ENCODE peak calls at places on chromosomes 13 and 19, in five cellular contexts. S is A673; R is CD4-positive, CD25-positive, alpha-beta regulatory T cell; Z is lung; B is upper lobe of left lung. T is an unnamed sample.

GRCh38 chr13:78606471-78607408 is 3.4 kb upstream of the POU4F1 start:
- DNase-seq in S (no peak), R (no peak), Z (no peak), B (no peak), T (no peak)

GRCh38 chr13:43786766-43787517 is at the start of gene ENOX1:
- DNase-seq in S (peak), R (no peak), Z (no peak), B (peak), T (peak)

GRCh38 chr13:111315347-111315995 is 5.0 kb upstream of the TEX29 start:
- DNase-seq in S (no peak), R (no peak), Z (no peak), B (no peak), T (no peak)

GRCh38 chr13:25200783-25201182 is 28.7 kb upstream of the AMER2 start:
- DNase-seq in S (no peak), R (no peak), Z (no peak), B (no peak), T (no peak)

GRCh38 chr13:74675185-74675584 is 541.0 kb upstream of the KLF12 start:
- DNase-seq in S (peak), R (no peak), Z (no peak), B (no peak), T (no peak)

GRCh38 chr19:42469311-42470239 is 26.8 kb upstream of the CXCL17 start:
- DNase-seq in S (peak), R (no peak), Z (no peak), B (no peak), T (no peak)

GRCh38 chr19:4971424-4971793 is 2.5 kb downstream of the KDM4B start:
- DNase-seq in S (peak), R (no peak), Z (no peak), B (no peak), T (peak)

GRCh38 chr13:49371943-49372636 is 71.8 kb downstream of the CAB39L start:
- DNase-seq in S (no peak), R (no peak), Z (no peak), B (no peak), T (no peak)

GRCh38 chr13:40187324-40187795 is 479.1 kb downstream of the FOXO1 start:
- DNase-seq in S (no peak), R (peak), Z (no peak), B (no peak), T (no peak)

GRCh38 chr13:74217816-74218215 is 83.6 kb upstream of the KLF12 start:
- DNase-seq in S (no peak), R (no peak), Z (no peak), B (no peak), T (no peak)

GRCh38 chr13:40315416-40316064 is 350.9 kb downstream of the FOXO1 start:
- DNase-seq in S (no peak), R (peak), Z (no peak), B (no peak), T (no peak)

GRCh38 chr19:5369962-5370367 is 29.4 kb upstream of the PTPRS start:
- DNase-seq in S (peak), R (no peak), Z (peak), B (no peak), T (peak)

GRCh38 chr13:48749144-48749543 is 95.4 kb downstream of the CYSLTR2 start:
- DNase-seq in S (no peak), R (no peak), Z (no peak), B (no peak), T (no peak)

GRCh38 chr19:55384576-55385235 is 614 bp upstream of the TMEM238 start:
- DNase-seq in S (no peak), R (no peak), Z (peak), B (no peak), T (peak)

GRCh38 chr19:39413269-39413902 is 917 bp downstream of the PLEKHG2 start:
- DNase-seq in S (peak), R (peak), Z (no peak), B (peak), T (peak)

GRCh38 chr13:38902551-38902950 is 88.1 kb downstream of the STOML3 start:
- DNase-seq in S (no peak), R (no peak), Z (no peak), B (no peak), T (no peak)

GRCh38 chr19:38025908-38026307 is 118.9 kb downstream of the SIPA1L3 start:
- DNase-seq in S (no peak), R (no peak), Z (no peak), B (no peak), T (no peak)

GRCh38 chr19:49132974-49133609 is 13.7 kb downstream of the PPFIA3 start:
- DNase-seq in S (no peak), R (no peak), Z (no peak), B (peak), T (peak)
- H3K4me3 ChIP-seq in S (no peak), R (no peak), Z (no peak), B (no peak), T (peak)

GRCh38 chr19:35613574-35613973 is 1.0 kb downstream of the HAUS5 start:
- DNase-seq in S (no peak), R (no peak), Z (no peak), B (no peak), T (no peak)
- H3K4me3 ChIP-seq in S (peak), R (no peak), Z (no peak), B (no peak), T (no peak)

GRCh38 chr19:1102407-1103106 is 1.2 kb upstream of the GPX4 start:
- DNase-seq in S (no peak), R (no peak), Z (peak), B (peak), T (peak)
- H3K4me3 ChIP-seq in S (no peak), R (no peak), Z (no peak), B (no peak), T (no peak)

GRCh38 chr19:3304871-3305423 is 61.4 kb upstream of the NFIC start:
- DNase-seq in S (peak), R (peak), Z (peak), B (no peak), T (peak)
- H3K4me3 ChIP-seq in S (peak), R (no peak), Z (no peak), B (no peak), T (no peak)

DNA sequence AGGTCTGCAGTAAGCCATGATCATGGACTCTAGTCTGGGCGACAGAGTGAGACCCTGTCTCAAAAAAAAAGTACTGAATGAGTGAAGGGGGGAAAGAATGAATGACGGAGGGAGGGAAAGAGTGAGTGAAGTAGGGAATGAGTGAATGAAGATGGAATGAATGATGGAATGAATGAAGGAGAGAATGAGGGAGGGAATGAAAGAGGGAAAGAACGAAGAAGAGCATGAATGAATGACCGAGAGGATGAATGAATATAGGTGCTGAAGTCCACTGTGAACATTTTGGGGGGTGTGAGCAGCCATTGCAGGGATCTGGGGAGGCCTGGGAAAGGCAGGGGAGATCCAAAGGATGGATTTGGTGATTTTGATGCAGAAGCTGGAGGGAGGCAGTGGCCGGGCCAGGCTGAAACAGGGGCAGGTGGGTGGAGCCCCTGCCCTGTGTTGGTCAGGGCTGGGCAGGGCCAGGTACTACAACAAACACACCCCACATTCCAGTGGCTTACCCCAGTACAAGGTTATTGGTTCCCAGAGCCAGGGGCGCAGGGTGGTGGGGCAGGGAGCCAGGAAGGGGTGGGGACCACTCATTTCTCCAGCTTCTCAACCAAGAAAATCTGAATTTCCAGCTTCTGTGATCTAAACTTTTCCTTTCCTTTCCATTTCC is 14.3 kb downstream of the SLC27A1 start:
- DNase-seq in S (no peak), R (no peak), Z (no peak), B (no peak), T (no peak)
- H3K4me3 ChIP-seq in S (no peak), R (no peak), Z (no peak), B (no peak), T (no peak)

GRCh38 chr19:7348587-7349230 is at the start of gene ARHGEF18:
- DNase-seq in S (no peak), R (peak), Z (peak), B (peak), T (peak)

GRCh38 chr19:7349961-7350711 is 1.4 kb downstream of the ARHGEF18 start:
- DNase-seq in S (no peak), R (peak), Z (no peak), B (no peak), T (peak)

GRCh38 chr19:7349231-7349591 is 474 bp downstream of the ARHGEF18 start:
- DNase-seq in S (no peak), R (no peak), Z (no peak), B (no peak), T (no peak)

GRCh38 chr19:7355151-7355845 is 6.6 kb downstream of the ARHGEF18 start:
- DNase-seq in S (no peak), R (no peak), Z (no peak), B (peak), T (peak)

GRCh38 chr19:7351861-7352260 is 3.1 kb downstream of the ARHGEF18 start:
- DNase-seq in S (no peak), R (no peak), Z (no peak), B (no peak), T (no peak)
- H3K4me3 ChIP-seq in S (no peak), R (peak), Z (no peak), B (no peak), T (no peak)

GRCh38 chr19:46529622-46530451 is 34.2 kb upstream of the PNMA8B start:
- DNase-seq in S (peak), R (peak), Z (peak), B (peak), T (peak)

GRCh38 chr19:46533085-46534081 is 37.7 kb upstream of the PNMA8B start:
- DNase-seq in S (peak), R (no peak), Z (no peak), B (peak), T (no peak)

GRCh38 chr19:46524272-46524671 is 28.6 kb upstream of the PNMA8B start:
- DNase-seq in S (no peak), R (no peak), Z (no peak), B (no peak), T (no peak)

GRCh38 chr19:46528601-46529447 is 33.2 kb upstream of the PNMA8B start:
- DNase-seq in S (no peak), R (no peak), Z (no peak), B (no peak), T (no peak)
- H3K4me3 ChIP-seq in S (no peak), R (no peak), Z (no peak), B (no peak), T (no peak)

GRCh38 chr19:2233601-2234280 is 2.4 kb downstream of the PLEKHJ1 start:
- DNase-seq in S (no peak), R (no peak), Z (no peak), B (peak), T (no peak)

GRCh38 chr19:2235396-2236284 is 489 bp downstream of the PLEKHJ1 start:
- DNase-seq in S (no peak), R (peak), Z (peak), B (no peak), T (peak)

GRCh38 chr19:2237051-2237868 is 636 bp downstream of the SF3A2 start:
- DNase-seq in S (no peak), R (no peak), Z (no peak), B (no peak), T (no peak)

GRCh38 chr19:2236285-2237050 is at the start of the genes PLEKHJ1 and SF3A2:
- DNase-seq in S (peak), R (peak), Z (peak), B (peak), T (peak)

DNA sequence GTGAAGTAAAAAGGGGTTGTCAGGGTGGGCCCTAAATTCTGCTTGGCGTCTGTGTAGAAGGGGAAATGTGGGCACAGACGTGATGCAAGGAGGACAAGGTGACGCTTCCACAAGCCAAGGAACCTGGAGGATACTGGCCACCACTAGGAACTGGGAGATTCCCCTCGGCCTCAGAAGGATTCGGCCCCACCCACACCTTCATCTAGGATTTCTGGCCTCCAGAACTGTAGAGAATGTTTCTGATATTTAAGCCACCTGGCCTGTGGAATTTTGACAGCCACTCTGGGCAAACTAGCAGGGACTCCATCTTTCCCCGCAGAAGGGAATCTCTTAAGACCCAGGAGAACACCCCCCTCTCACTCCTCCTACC is 1.1 kb downstream of the PLEKHJ1 start:
- DNase-seq in S (no peak), R (no peak), Z (no peak), B (no peak), T (no peak)
- H3K4me3 ChIP-seq in S (peak), R (peak), Z (peak), B (peak), T (peak)

GRCh38 chr19:43480574-43480973 is 15.2 kb upstream of the LYPD3 start:
- DNase-seq in S (no peak), R (no peak), Z (no peak), B (no peak), T (no peak)
- H3K4me3 ChIP-seq in S (no peak), R (no peak), Z (no peak), B (no peak), T (no peak)

T was measured in transverse colon.